ENCODE peak calls at places on chromosome X, in nine cellular contexts. N, Q, M, C, Z, U, K, L and V are unnamed samples.

GRCh38 chrX:129900054-129900453 is 5.9 kb upstream of the UTP14A start:
- DNase-seq in N (no peak), Q (no peak), M (no peak), C (no peak), Z (no peak), U (no peak), K (no peak), L (no peak), V (no peak)

GRCh38 chrX:70313503-70313902 is 23.6 kb downstream of the KIF4A start:
- DNase-seq in N (no peak), Q (no peak), M (no peak), C (peak), Z (peak), U (no peak), K (no peak), L (no peak), V (no peak)

GRCh38 chrX:13101439-13102139 is 57.2 kb upstream of the FAM9C start:
- DNase-seq in N (peak), Q (no peak), M (no peak), C (peak), Z (peak), U (no peak), K (peak), L (peak), V (peak)

GRCh38 chrX:40080896-40081678 is 16.7 kb downstream of the BCOR start:
- DNase-seq in N (no peak), Q (no peak), M (no peak), C (no peak), Z (no peak), U (no peak), K (no peak), L (no peak), V (no peak)

GRCh38 chrX:143669395-143669794 is 33.5 kb upstream of the SLITRK4 start:
- DNase-seq in N (no peak), Q (no peak), M (no peak), C (peak), Z (no peak), U (no peak), K (no peak), L (no peak), V (no peak)

GRCh38 chrX:130110379-130111219 is at the start of gene ELF4:
- DNase-seq in N (no peak), Q (no peak), M (peak), C (peak), Z (peak), U (peak), K (peak), L (peak), V (no peak)

GRCh38 chrX:1424452-1424851 is 28.3 kb downstream of the ASMTL start:
- DNase-seq in N (no peak), Q (no peak), M (no peak), C (no peak), Z (no peak), U (no peak), K (no peak), L (no peak), V (no peak)

GRCh38 chrX:48956728-48957414 is 536 bp downstream of the OTUD5 start:
- DNase-seq in N (no peak), Q (no peak), M (peak), C (no peak), Z (no peak), U (no peak), K (peak), L (peak), V (no peak)

GRCh38 chrX:40169193-40170086 is 71.7 kb upstream of the BCOR start:
- DNase-seq in N (no peak), Q (peak), M (peak), C (no peak), Z (peak), U (peak), K (peak), L (peak), V (no peak)

GRCh38 chrX:10769165-10769564 is 148.8 kb upstream of the MID1 start:
- DNase-seq in N (no peak), Q (no peak), M (no peak), C (peak), Z (peak), U (peak), K (no peak), L (no peak), V (no peak)

GRCh38 chrX:121504148-121504547 is 456.7 kb downstream of the GLUD2 start:
- DNase-seq in N (no peak), Q (no peak), M (no peak), C (no peak), Z (no peak), U (no peak), K (no peak), L (no peak), V (no peak)

GRCh38 chrX:119981286-119982070 is 37.9 kb upstream of the NKAP start:
- DNase-seq in N (no peak), Q (peak), M (no peak), C (peak), Z (peak), U (peak), K (no peak), L (no peak), V (no peak)

GRCh38 chrX:120672389-120672788 is 42.5 kb upstream of the C1GALT1C1 start:
- DNase-seq in N (no peak), Q (no peak), M (no peak), C (peak), Z (peak), U (no peak), K (peak), L (peak), V (peak)

GRCh38 chrX:51215266-51215665 is 117.4 kb upstream of the NUDT10 start:
- DNase-seq in N (no peak), Q (no peak), M (no peak), C (no peak), Z (no peak), U (peak), K (no peak), L (no peak), V (no peak)
- TF ChIP-seq CTCF in N (no peak), Q (peak), M (no peak), C (no peak), Z (no peak), U (peak), K (no peak), L (no peak), V (no peak)

GRCh38 chrX:153794018-153794896 is at the start of the genes IDH3G and SSR4:
- DNase-seq in N (peak), Q (peak), M (peak), C (peak), Z (peak), U (peak), K (peak), L (peak), V (peak)
- TF ChIP-seq CTCF in N (no peak), Q (no peak), M (no peak), C (no peak), Z (peak), U (no peak), K (peak), L (peak), V (no peak)

GRCh38 chrX:78375894-78376293 is 48.5 kb upstream of the CYSLTR1 start:
- DNase-seq in N (no peak), Q (no peak), M (peak), C (no peak), Z (no peak), U (no peak), K (no peak), L (no peak), V (no peak)
- TF ChIP-seq CTCF in N (no peak), Q (no peak), M (peak), C (no peak), Z (no peak), U (no peak), K (no peak), L (no peak), V (no peak)

GRCh38 chrX:33324099-33324498 is 112.8 kb upstream of the DMD start:
- DNase-seq in N (no peak), Q (no peak), M (no peak), C (no peak), Z (no peak), U (no peak), K (no peak), L (no peak), V (no peak)
- TF ChIP-seq CTCF in N (no peak), Q (peak), M (no peak), C (peak), Z (no peak), U (peak), K (no peak), L (peak), V (no peak)

GRCh38 chrX:24082446-24082845 is 27.7 kb downstream of the EIF2S3 start:
- DNase-seq in N (no peak), Q (no peak), M (no peak), C (no peak), Z (no peak), U (no peak), K (no peak), L (no peak), V (no peak)

GRCh38 chrX:24080670-24081069 is 25.9 kb downstream of the EIF2S3 start:
- DNase-seq in N (no peak), Q (no peak), M (peak), C (no peak), Z (no peak), U (no peak), K (no peak), L (no peak), V (no peak)

GRCh38 chrX:24079405-24079804 is 24.6 kb downstream of the EIF2S3 start:
- DNase-seq in N (no peak), Q (no peak), M (no peak), C (no peak), Z (no peak), U (no peak), K (no peak), L (no peak), V (no peak)

GRCh38 chrX:24085133-24085532 is 30.4 kb downstream of the EIF2S3 start:
- DNase-seq in N (no peak), Q (no peak), M (no peak), C (no peak), Z (no peak), U (no peak), K (no peak), L (no peak), V (no peak)

DNA sequence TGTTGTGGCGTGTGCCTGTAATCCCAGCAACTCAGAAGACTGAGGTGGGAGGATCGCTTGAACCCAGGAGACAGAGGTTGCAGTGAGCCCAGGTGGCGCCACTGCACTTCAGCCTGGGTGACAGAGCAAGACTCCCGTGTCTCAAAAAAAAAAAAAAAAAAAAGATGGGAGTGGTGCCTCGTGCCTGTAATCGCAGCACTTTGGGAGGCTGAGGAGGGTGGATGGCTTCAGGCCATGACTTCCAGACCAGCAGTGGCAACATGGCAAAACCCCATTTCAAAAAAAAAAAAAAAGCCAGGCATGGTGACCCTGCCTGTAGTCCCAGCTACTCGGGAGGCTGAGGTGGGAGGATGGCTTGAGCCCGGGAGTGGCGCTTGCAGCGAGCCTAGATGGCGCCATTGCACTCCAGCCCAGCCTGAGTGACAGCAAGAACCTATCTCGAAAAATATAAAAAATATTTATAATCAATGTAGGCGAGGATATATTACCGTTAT is 27.0 kb downstream of the EIF2S3 start:
- DNase-seq in N (no peak), Q (peak), M (peak), C (peak), Z (peak), U (peak), K (peak), L (peak), V (peak)
- TF ChIP-seq CTCF in N (no peak), Q (peak), M (peak), C (peak), Z (peak), U (peak), K (peak), L (peak), V (peak)

GRCh38 chrX:41332988-41333743 is 796 bp upstream of the DDX3X start:
- DNase-seq in N (peak), Q (peak), M (peak), C (peak), Z (peak), U (peak), K (peak), L (peak), V (no peak)
- TF ChIP-seq CTCF in N (no peak), Q (no peak), M (no peak), C (no peak), Z (no peak), U (no peak), K (no peak), L (no peak), V (no peak)

DNA sequence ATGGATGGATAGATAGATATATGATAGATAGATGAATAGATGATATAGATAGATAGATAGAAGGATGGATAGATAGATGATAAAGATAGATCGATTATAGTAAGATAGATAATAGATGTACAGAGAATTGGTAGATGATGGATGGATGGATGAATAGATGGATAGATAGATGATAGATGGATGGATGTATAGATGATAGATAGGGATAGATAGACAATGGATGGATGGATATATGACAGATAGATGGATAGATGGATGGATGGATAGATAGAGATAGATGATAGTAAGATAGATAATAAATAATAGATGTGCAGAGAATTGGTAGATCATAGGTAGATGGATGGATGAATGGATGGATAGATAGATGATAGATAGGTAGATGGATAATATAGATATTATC is 12.2 kb downstream of the GYG2 start:
- DNase-seq in N (no peak), Q (no peak), M (no peak), C (no peak), Z (no peak), U (no peak), K (no peak), L (no peak), V (no peak)
- TF ChIP-seq CTCF in N (no peak), Q (no peak), M (no peak), C (no peak), Z (no peak), U (no peak), K (no peak), L (no peak), V (no peak)

DNA sequence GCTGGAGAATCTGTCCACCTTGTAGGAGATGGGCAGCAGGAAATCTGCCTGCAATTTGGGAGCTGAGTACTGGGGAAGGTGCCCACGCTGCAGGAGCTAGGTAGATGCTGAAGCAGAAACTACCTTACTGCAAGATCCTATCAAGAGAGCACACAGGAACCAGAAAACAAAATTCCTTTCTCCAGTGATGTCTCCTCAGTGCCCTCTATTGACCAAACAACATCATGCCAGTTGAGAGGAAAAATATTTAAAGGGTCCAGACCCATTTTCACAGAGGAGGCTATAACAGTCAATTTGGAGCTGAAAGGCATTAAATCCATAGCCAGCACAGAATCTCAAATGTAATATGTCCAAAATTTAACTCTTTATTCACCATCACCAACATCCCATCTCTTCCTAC is 406.8 kb downstream of the SLITRK2 start:
- DNase-seq in N (no peak), Q (no peak), M (no peak), C (no peak), Z (no peak), U (no peak), K (no peak), L (no peak), V (no peak)
- TF ChIP-seq CTCF in N (no peak), Q (peak), M (peak), C (no peak), Z (peak), U (peak), K (no peak), L (no peak), V (no peak)